ENCODE peak calls at places on chromosomes 2 and 18, in four cellular contexts. G, J, N and W are unnamed samples.

GRCh38 chr2:64989982-64990614 is 899 bp downstream of the SLC1A4 start:
- DNase-seq in N (no peak), J (no peak), G (no peak), W (peak; percentile 61)

GRCh38 chr2:86293612-86294011 is 43.8 kb downstream of the REEP1 start:
- DNase-seq in N (no peak), J (no peak), G (peak; percentile 7), W (no peak)

GRCh38 chr2:8154270-8154669 is 527.6 kb upstream of the ID2 start:
- DNase-seq in N (no peak), G (no peak), J (no peak), W (no peak)

GRCh38 chr2:47014564-47015051 is 99.0 kb upstream of the MCFD2 start:
- DNase-seq in N (no peak), G (no peak), J (no peak), W (no peak)

GRCh38 chr2:57181315-57182038 is 865.1 kb upstream of the VRK2 start:
- DNase-seq in J (no peak), N (peak; percentile 1), G (no peak), W (no peak)

GRCh38 chr18:9808530-9809241 is 77.1 kb upstream of the TXNDC2 start:
- DNase-seq in J (no peak), N (no peak), G (peak; percentile 39), W (no peak)

GRCh38 chr2:179853108-179853507 is 8.3 kb downstream of the ZNF385B start:
- DNase-seq in G (no peak), N (no peak), J (no peak), W (no peak)

GRCh38 chr18:79760348-79760747 is 37.4 kb upstream of the KCNG2 start:
- DNase-seq in N (no peak), G (no peak), J (no peak), W (no peak)

GRCh38 chr2:234495076-234495800 is 1.6 kb downstream of the ARL4C start:
- DNase-seq in G (peak; percentile 18), J (no peak), N (peak; percentile 44), W (peak; percentile 79)

GRCh38 chr2:234497592-234498023 is 727 bp upstream of the ARL4C start:
- DNase-seq in G (no peak), N (no peak), J (no peak), W (no peak)

GRCh38 chr2:234495801-234496441 is 960 bp downstream of the ARL4C start:
- DNase-seq in N (peak; percentile 32), G (peak; percentile 20), J (no peak), W (peak; percentile 84)

GRCh38 chr2:234496835-234497591 is at the start of gene ARL4C:
- DNase-seq in N (peak; percentile 60), G (peak; percentile 46), J (no peak), W (peak; percentile 94)

DNA sequence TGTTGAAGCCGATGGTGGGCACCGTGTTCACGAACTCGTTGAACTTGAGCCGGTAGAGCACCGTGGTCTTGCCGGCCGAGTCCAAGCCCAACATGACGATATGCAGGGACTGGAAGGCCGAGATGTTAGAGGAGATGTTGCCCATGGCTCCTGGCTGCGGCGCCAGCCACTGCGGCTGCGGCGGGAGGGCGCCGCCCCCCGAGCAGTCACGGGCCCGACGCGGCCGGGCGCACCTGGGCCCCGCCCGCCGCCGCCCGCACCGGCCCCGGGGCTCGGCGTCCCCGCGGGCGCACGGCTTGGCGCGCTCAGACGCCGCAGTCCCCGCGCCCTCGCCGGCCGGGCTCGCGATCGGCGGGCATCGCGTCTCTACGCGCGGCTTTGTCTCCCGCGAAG is 443 bp downstream of the ARL4C start:
- DNase-seq in G (peak; percentile 41), J (no peak), N (no peak), W (peak; percentile 84)
- H3K9ac ChIP-seq in G (peak overlapping the region; percentile 99), J (peak overlapping the region; percentile 48), N (peak overlapping the region; percentile 77), W (peak overlapping the region; percentile 74)

GRCh38 chr2:134029478-134029877 is 224.4 kb upstream of the MGAT5 start:
- DNase-seq in N (no peak), J (no peak), G (peak; percentile 3), W (no peak)

GRCh38 chr2:134031539-134031938 is 222.3 kb upstream of the MGAT5 start:
- DNase-seq in J (no peak), N (no peak), G (no peak), W (no peak)

GRCh38 chr2:134023854-134024253 is 230.0 kb upstream of the MGAT5 start:
- DNase-seq in N (no peak), J (no peak), G (no peak), W (no peak)

GRCh38 chr2:134027980-134028379 is 225.9 kb upstream of the MGAT5 start:
- DNase-seq in N (no peak), J (no peak), G (no peak), W (peak; percentile 64)
- H3K4me3 ChIP-seq in N (no peak overlapping the region), J (no peak overlapping the region), G (no peak overlapping the region), W (no peak overlapping the region)

GRCh38 chr18:51582551-51582950 is 385.1 kb upstream of the MEX3C start:
- DNase-seq in G (no peak), N (no peak), J (no peak), W (no peak)

GRCh38 chr18:51575171-51575570 is 377.7 kb upstream of the MEX3C start:
- DNase-seq in G (no peak), J (no peak), N (no peak), W (no peak)

GRCh38 chr18:51580580-51580979 is 383.1 kb upstream of the MEX3C start:
- DNase-seq in G (no peak), J (no peak), N (no peak), W (no peak)

DNA sequence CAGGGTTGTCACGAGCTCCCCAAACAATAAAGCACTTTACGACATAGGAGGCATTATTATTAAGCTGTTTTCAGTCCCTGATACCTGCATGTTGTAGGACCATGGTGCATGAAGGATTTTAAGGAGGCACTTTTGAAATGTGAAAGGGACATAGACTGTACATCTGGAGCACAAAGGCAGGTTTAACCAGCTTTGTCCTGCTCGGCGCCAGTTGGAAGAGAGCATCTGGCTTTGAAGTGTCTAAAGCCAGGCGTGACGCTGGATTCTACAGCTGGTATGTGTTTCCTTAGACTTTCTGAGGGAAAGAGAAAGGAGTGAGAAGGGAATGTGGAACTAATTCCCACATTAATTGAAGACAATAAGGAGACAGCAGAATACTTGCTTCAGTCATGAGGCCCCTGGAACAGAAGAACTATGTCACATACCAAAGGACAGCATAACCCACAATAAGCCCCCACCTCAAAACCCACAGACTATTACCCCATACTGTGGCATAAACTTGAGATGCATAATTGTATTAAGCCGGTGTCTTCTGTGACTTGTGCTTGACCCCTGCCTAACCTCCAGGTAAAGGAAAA is 381.0 kb upstream of the MEX3C start:
- DNase-seq in G (no peak), J (no peak), N (no peak), W (no peak)
- TF ChIP-seq CTCF in G (no peak), J (no peak), N (no peak), W (no peak)

GRCh38 chr2:184830531-184830930 is 232.2 kb downstream of the ZNF804A start:
- DNase-seq in J (no peak), N (no peak), G (no peak), W (no peak)
- H3K9ac ChIP-seq in J (no peak overlapping the region), N (no peak overlapping the region), G (no peak overlapping the region), W (no peak overlapping the region)

DNA sequence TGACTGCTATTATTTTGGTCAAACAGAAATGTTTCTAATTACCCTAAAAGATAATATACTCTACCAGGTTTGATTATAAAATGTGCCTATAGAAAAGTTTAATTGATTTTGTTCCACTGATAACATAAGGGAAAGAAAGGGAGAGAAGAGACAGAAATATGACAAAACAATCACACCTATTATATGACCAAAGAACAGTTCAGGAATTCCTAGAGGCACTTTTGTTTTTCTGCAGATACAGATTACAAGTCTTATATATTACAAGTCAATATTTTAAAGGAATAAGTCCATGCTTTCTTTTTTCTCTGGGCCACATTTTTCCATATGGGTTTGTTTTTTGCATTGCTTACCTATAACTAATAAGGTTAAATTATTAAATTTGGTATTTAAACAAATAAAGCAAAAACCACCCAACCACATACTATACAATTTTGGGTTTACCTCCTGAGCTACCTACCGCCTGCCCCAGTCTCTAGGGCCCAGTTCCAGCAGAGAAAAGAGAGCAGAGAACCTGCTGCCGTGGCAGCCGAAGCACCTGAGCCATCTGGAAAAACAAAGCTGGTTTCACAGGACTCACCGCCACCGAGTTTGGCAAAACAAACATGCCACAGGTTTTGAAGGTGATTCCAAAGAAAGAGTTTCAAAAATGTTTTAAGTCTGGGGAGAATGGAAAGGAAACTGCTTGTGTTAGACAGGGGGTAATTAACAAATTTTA is 92.1 kb downstream of the DYM start:
- DNase-seq in G (no peak), J (no peak), N (no peak), W (no peak)
- H3K4me3 ChIP-seq in G (no peak overlapping the region), J (no peak overlapping the region), N (no peak overlapping the region), W (peak overlapping the region; percentile 28)

GRCh38 chr2:19137433-19137832 is 221.0 kb downstream of the OSR1 start:
- DNase-seq in G (no peak), J (no peak), N (no peak), W (no peak)
- TF ChIP-seq CTCF in G (no peak), J (no peak), N (peak; percentile 3), W (no peak)

GRCh38 chr2:37892436-37893114 is 32.5 kb upstream of the RMDN2 start:
- DNase-seq in J (no peak), N (no peak), G (no peak), W (no peak)
- H3K9ac ChIP-seq in J (no peak overlapping the region), N (no peak overlapping the region), G (no peak overlapping the region), W (no peak overlapping the region)

DNA sequence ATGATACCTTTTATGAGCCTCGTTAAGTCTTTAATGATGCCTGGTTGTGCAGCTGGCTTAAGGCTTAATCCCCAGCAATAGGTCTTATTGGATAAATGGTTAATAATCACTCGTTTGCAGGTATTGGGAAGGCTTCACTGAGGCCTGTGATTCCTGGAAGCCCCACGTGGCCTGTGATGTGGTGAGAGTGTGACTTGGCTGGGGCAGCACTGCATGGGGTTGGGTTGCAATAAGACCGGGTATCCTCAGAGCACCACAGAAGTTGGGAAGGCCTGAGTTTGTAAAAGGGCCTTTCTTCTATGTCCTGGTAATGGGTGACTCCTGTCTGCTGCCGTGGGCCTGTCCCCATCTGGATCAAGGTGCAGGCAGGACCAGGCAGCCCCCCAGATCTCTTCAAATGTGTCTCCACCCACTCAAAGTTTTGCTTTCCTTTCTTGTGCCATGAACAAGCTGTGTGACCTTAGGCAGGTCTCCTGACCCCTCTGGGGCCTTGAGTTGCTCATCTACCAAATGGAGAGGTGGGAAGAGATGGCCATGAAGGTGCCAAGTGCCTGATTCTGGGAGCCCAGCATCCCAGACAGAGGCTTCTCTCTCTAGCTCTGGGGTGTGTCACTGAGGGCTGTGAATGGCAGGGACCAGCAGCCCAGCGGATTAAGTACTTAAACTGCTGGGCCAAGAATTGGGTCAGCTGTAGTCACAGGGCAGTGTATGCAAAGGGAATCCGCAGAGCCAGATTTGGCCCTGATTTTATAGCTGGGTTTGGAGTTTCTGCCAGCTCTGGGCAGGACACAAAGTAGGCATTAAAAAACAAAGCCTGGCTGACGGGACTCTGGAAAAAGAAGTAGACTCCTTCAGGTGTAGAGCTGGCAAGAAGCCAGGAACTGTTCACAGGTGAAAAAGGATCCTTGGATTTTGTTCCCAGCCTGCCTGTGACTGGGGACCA is 24.4 kb downstream of the LBH start:
- DNase-seq in J (no peak), G (no peak), N (no peak), W (no peak)
- H3K4me3 ChIP-seq in J (no peak overlapping the region), G (no peak overlapping the region), N (no peak overlapping the region), W (no peak overlapping the region)